ENCODE peak calls at places on chromosomes 7 and 10, in seven cellular contexts. Z is Caki2, R is A549, G is neural progenitor cell, E is T follicular helper cell, T is adipocyte, M is PC-9. J is an unnamed sample.
A peak's percentile ranks its signal among the peaks of the same experiment; 100 is the strongest.

GRCh38 chr7:68440870-68441269 is 1157.4 kb upstream of the AUTS2 start:
- DNase-seq in Z (no peak), R (no peak), G (no peak), E (no peak), T (no peak), M (no peak), J (no peak)

GRCh38 chr7:155701972-155702544 is 57.6 kb downstream of the RBM33 start:
- DNase-seq in Z (no peak), R (no peak), G (no peak), E (no peak), T (no peak), M (no peak), J (no peak)

GRCh38 chr7:152894295-152895170 is 135.0 kb downstream of the ACTR3B start:
- DNase-seq in Z (no peak), R (peak; percentile 60), G (peak; percentile 81), E (no peak), T (peak; percentile 4), M (peak; percentile 25), J (no peak)

GRCh38 chr10:70222340-70222794 is 10.9 kb downstream of the PPA1 start:
- DNase-seq in Z (no peak), R (no peak), G (no peak), E (no peak), T (peak; percentile 9), M (peak; percentile 84), J (peak; percentile 77)

GRCh38 chr10:12396567-12396966 is 47.2 kb downstream of the CAMK1D start:
- DNase-seq in Z (no peak), R (no peak), G (no peak), E (no peak), T (no peak), M (no peak), J (no peak)

GRCh38 chr10:62805139-62806092 is 896 bp downstream of the ADO start:
- DNase-seq in Z (peak; percentile 58), R (peak; percentile 29), G (peak; percentile 78), E (no peak), T (peak; percentile 80), M (peak; percentile 46), J (no peak)

GRCh38 chr10:33127622-33128021 is 169.6 kb upstream of the ITGB1 start:
- DNase-seq in Z (no peak), R (no peak), G (no peak), E (no peak), T (no peak), M (no peak), J (no peak)

GRCh38 chr7:31858051-31858450 is 171.0 kb downstream of the PPP1R17 start:
- DNase-seq in Z (no peak), R (no peak), G (no peak), E (no peak), T (no peak), M (no peak), J (no peak)

GRCh38 chr10:117678106-117678505 is 135.6 kb downstream of the EMX2 start:
- DNase-seq in Z (peak; percentile 9), R (no peak), G (no peak), E (no peak), T (no peak), M (no peak), J (no peak)

GRCh38 chr7:131480384-131481315 is 75.8 kb downstream of the PODXL start:
- DNase-seq in Z (peak; percentile 24), R (peak; percentile 62), G (no peak), E (no peak), T (no peak), M (no peak), J (no peak)

GRCh38 chr7:139597028-139597427 is 73.5 kb downstream of the CLEC2L start:
- DNase-seq in Z (no peak), R (no peak), G (no peak), E (no peak), T (no peak), M (no peak), J (no peak)

GRCh38 chr7:462173-463103 is 57.2 kb downstream of the PDGFA start:
- DNase-seq in Z (no peak), R (no peak), G (no peak), E (no peak), T (no peak), M (no peak), J (no peak)

GRCh38 chr7:151404216-151405011 is 5.4 kb downstream of the WDR86 start:
- DNase-seq in Z (no peak), R (peak; percentile 66), G (no peak), E (no peak), T (peak; percentile 18), M (peak; percentile 81), J (peak; percentile 19)

GRCh38 chr7:66050337-66050957 is 25.2 kb upstream of the ASL start:
- DNase-seq in Z (no peak), R (no peak), G (no peak), E (no peak), T (no peak), M (no peak), J (no peak)

GRCh38 chr7:140478361-140479061 is 794 bp downstream of the MKRN1 start:
- DNase-seq in Z (peak; percentile 57), R (peak; percentile 39), G (peak; percentile 86), E (peak; percentile 28), T (peak; percentile 75), M (no peak), J (no peak)

GRCh38 chr10:29569778-29570177 is 65.0 kb downstream of the SVIL start:
- DNase-seq in Z (no peak), R (no peak), G (no peak), E (no peak), T (no peak), M (no peak), J (no peak)

GRCh38 chr7:99167072-99167471 is 23.2 kb upstream of the SMURF1 start:
- DNase-seq in Z (no peak), R (no peak), G (no peak), E (no peak), T (no peak), M (no peak), J (no peak)

GRCh38 chr7:122311719-122312118 is 7.2 kb upstream of the FEZF1 start:
- DNase-seq in Z (no peak), R (no peak), G (peak; percentile 84), E (no peak), T (no peak), M (no peak), J (no peak)

GRCh38 chr7:45917658-45918057 is 3.4 kb downstream of the IGFBP3 start:
- DNase-seq in Z (peak; percentile 76), R (peak; percentile 78), G (peak; percentile 84), E (peak; percentile 61), T (peak; percentile 91), M (peak; percentile 88), J (no peak)

GRCh38 chr7:157072361-157072760 is 61.9 kb upstream of the MNX1 start:
- DNase-seq in Z (no peak), R (no peak), G (no peak), E (no peak), T (no peak), M (no peak), J (no peak)

GRCh38 chr10:80713398-80713928 is 175.8 kb downstream of the SH2D4B start:
- DNase-seq in Z (no peak), R (no peak), G (peak; percentile 10), E (no peak), T (no peak), M (no peak), J (no peak)

GRCh38 chr7:130091999-130092398 is 21.7 kb downstream of the KLHDC10 start:
- DNase-seq in Z (no peak), R (no peak), G (no peak), E (no peak), T (no peak), M (no peak), J (no peak)

GRCh38 chr7:264541-265191 is 25.3 kb upstream of the FOXL3 start:
- DNase-seq in Z (no peak), R (no peak), G (no peak), E (no peak), T (no peak), M (peak; percentile 15), J (no peak)

J was measured in HCT116.